ENCODE peak calls at places on chromosome 6, in five cellular contexts. One of them, this sample, is unnamed.

GRCh38 chr6:4486543-4487319 is 289.5 kb upstream of the CDYL start:
- DNase-seq in A549: no peak
- DNase-seq in K562: no peak
- DNase-seq in GM12878: no peak
- DNase-seq in SK-N-SH: no peak
- DNase-seq in this sample: no peak

GRCh38 chr6:112360498-112360897 is 13.4 kb downstream of the RFPL4B start:
- DNase-seq in A549: no peak
- DNase-seq in K562: no peak
- DNase-seq in GM12878: no peak
- DNase-seq in SK-N-SH: no peak
- DNase-seq in this sample: peak; percentile 78

GRCh38 chr6:7813704-7814103 is 87.8 kb downstream of the BMP6 start:
- DNase-seq in A549: no peak
- DNase-seq in K562: peak; percentile 60
- DNase-seq in GM12878: no peak
- DNase-seq in SK-N-SH: no peak
- DNase-seq in this sample: no peak

GRCh38 chr6:129673758-129674157 is 36.2 kb downstream of the ARHGAP18 start:
- DNase-seq in A549: no peak
- DNase-seq in K562: no peak
- DNase-seq in GM12878: no peak
- DNase-seq in SK-N-SH: no peak
- DNase-seq in this sample: no peak

GRCh38 chr6:42224222-42225042 is 6.8 kb upstream of the MRPS10 start:
- DNase-seq in A549: peak; percentile 56
- DNase-seq in K562: no peak
- DNase-seq in GM12878: peak; percentile 94
- DNase-seq in SK-N-SH: no peak
- DNase-seq in this sample: peak; percentile 46

GRCh38 chr6:127022297-127022696 is 96.2 kb upstream of the RSPO3 start:
- DNase-seq in A549: no peak
- DNase-seq in K562: no peak
- DNase-seq in GM12878: no peak
- DNase-seq in SK-N-SH: peak; percentile 37
- DNase-seq in this sample: no peak

GRCh38 chr6:44701038-44701636 is 313.6 kb downstream of the CDC5L start:
- DNase-seq in A549: no peak
- DNase-seq in K562: no peak
- DNase-seq in GM12878: no peak
- DNase-seq in SK-N-SH: no peak
- DNase-seq in this sample: no peak

GRCh38 chr6:90294614-90294988 is 2.0 kb downstream of the BACH2 start:
- DNase-seq in A549: no peak
- DNase-seq in K562: no peak
- DNase-seq in GM12878: no peak
- DNase-seq in SK-N-SH: peak; percentile 21
- DNase-seq in this sample: no peak

GRCh38 chr6:150652848-150653613 is 53.3 kb downstream of the PLEKHG1 start:
- DNase-seq in A549: no peak
- DNase-seq in K562: no peak
- DNase-seq in GM12878: no peak
- DNase-seq in SK-N-SH: no peak
- DNase-seq in this sample: no peak

GRCh38 chr6:150705392-150705791 is 105.7 kb downstream of the PLEKHG1 start:
- DNase-seq in A549: no peak
- DNase-seq in K562: no peak
- DNase-seq in GM12878: no peak
- DNase-seq in SK-N-SH: no peak
- DNase-seq in this sample: no peak

GRCh38 chr6:14865609-14866100 is 380.2 kb upstream of the JARID2 start:
- DNase-seq in A549: no peak
- DNase-seq in K562: peak; percentile 32
- DNase-seq in GM12878: no peak
- DNase-seq in SK-N-SH: no peak
- DNase-seq in this sample: no peak

GRCh38 chr6:142551145-142551811 is 249.5 kb downstream of the ADGRG6 start:
- DNase-seq in A549: no peak
- DNase-seq in K562: no peak
- DNase-seq in GM12878: no peak
- DNase-seq in SK-N-SH: no peak
- DNase-seq in this sample: no peak

GRCh38 chr6:19204445-19204844 is 632.7 kb upstream of the ID4 start:
- DNase-seq in A549: no peak
- DNase-seq in K562: no peak
- DNase-seq in GM12878: no peak
- DNase-seq in SK-N-SH: no peak
- DNase-seq in this sample: no peak

GRCh38 chr6:137395316-137395715 is 98.9 kb downstream of the OLIG3 start:
- DNase-seq in A549: no peak
- DNase-seq in K562: no peak
- DNase-seq in GM12878: no peak
- DNase-seq in SK-N-SH: no peak
- DNase-seq in this sample: no peak

GRCh38 chr6:20652691-20653479 is 118.6 kb downstream of the CDKAL1 start:
- DNase-seq in A549: peak; percentile 64
- DNase-seq in K562: no peak
- DNase-seq in GM12878: no peak
- DNase-seq in SK-N-SH: no peak
- DNase-seq in this sample: peak; percentile 69

GRCh38 chr6:31769684-31770371 is 7.3 kb downstream of the VWA7 start:
- DNase-seq in A549: peak; percentile 81
- DNase-seq in K562: peak; percentile 100
- DNase-seq in GM12878: peak; percentile 36
- DNase-seq in SK-N-SH: peak; percentile 72
- DNase-seq in this sample: peak; percentile 66

DNA sequence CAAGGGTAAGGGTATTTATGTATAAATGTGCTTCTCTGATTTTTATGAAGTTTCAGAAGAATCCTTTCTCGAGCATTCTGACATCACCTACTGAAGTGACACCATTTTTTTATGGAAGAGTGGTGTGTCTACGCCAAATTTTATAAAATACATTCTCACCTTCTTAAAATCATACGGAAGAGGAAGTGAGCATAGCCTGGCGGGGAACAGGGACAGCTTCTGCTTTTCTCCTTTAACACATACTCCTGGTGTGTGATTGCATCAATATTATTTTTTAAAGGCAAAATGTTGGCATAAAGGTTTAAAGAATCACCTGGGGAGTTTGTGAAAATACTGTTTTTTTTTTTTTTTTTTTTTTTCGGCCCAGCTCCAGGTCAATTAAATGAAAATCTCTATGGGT is 733.6 kb upstream of the MAN1A1 start:
- DNase-seq in A549: no peak
- DNase-seq in K562: no peak
- DNase-seq in GM12878: no peak
- DNase-seq in SK-N-SH: no peak
- DNase-seq in this sample: no peak
- H3K4me2 ChIP-seq in A549: no peak overlapping the region
- H3K4me2 ChIP-seq in K562: no peak overlapping the region
- H3K4me2 ChIP-seq in GM12878: no peak overlapping the region
- H3K4me2 ChIP-seq in SK-N-SH: no peak overlapping the region
- H3K4me2 ChIP-seq in this sample: no peak overlapping the region

GRCh38 chr6:106281661-106282060 is 43.9 kb downstream of the ATG5 start:
- DNase-seq in A549: no peak
- DNase-seq in K562: no peak
- DNase-seq in GM12878: no peak
- DNase-seq in SK-N-SH: no peak
- DNase-seq in this sample: no peak
- TF ChIP-seq MAX in A549: no peak
- TF ChIP-seq MAX in K562: no peak
- TF ChIP-seq MAX in GM12878: no peak
- TF ChIP-seq MAX in SK-N-SH: no peak
- TF ChIP-seq MAX in this sample: no peak

GRCh38 chr6:84522135-84522535 is 242.3 kb downstream of the TBX18 start:
- DNase-seq in A549: peak; percentile 10
- DNase-seq in K562: no peak
- DNase-seq in GM12878: no peak
- DNase-seq in SK-N-SH: no peak
- DNase-seq in this sample: peak; percentile 71
- H3K4me2 ChIP-seq in A549: peak overlapping the region; percentile 70
- H3K4me2 ChIP-seq in K562: no peak overlapping the region
- H3K4me2 ChIP-seq in GM12878: no peak overlapping the region
- H3K4me2 ChIP-seq in SK-N-SH: peak overlapping the region; percentile 40
- H3K4me2 ChIP-seq in this sample: no peak overlapping the region

GRCh38 chr6:131629656-131630055 is 1.6 kb upstream of the MED23 start:
- DNase-seq in A549: no peak
- DNase-seq in K562: no peak
- DNase-seq in GM12878: no peak
- DNase-seq in SK-N-SH: no peak
- DNase-seq in this sample: no peak
- TF ChIP-seq MAX in A549: no peak
- TF ChIP-seq MAX in K562: no peak
- TF ChIP-seq MAX in GM12878: no peak
- TF ChIP-seq MAX in SK-N-SH: no peak
- TF ChIP-seq MAX in this sample: no peak

GRCh38 chr6:52724406-52725121 is 38.7 kb downstream of the GSTA2 start:
- DNase-seq in A549: peak; percentile 58
- DNase-seq in K562: peak; percentile 79
- DNase-seq in GM12878: peak; percentile 55
- DNase-seq in SK-N-SH: peak; percentile 61
- DNase-seq in this sample: peak; percentile 53

GRCh38 chr6:52725133-52725529 is 38.1 kb downstream of the GSTA2 start:
- DNase-seq in A549: no peak
- DNase-seq in K562: peak; percentile 14
- DNase-seq in GM12878: no peak
- DNase-seq in SK-N-SH: no peak
- DNase-seq in this sample: no peak

GRCh38 chr6:52725530-52726192 is 37.6 kb downstream of the GSTA2 start:
- DNase-seq in A549: peak; percentile 3
- DNase-seq in K562: peak; percentile 49
- DNase-seq in GM12878: no peak
- DNase-seq in SK-N-SH: no peak
- DNase-seq in this sample: no peak

GRCh38 chr6:52726193-52726542 is 37.1 kb downstream of the GSTA2 start:
- DNase-seq in A549: no peak
- DNase-seq in K562: no peak
- DNase-seq in GM12878: no peak
- DNase-seq in SK-N-SH: no peak
- DNase-seq in this sample: no peak

GRCh38 chr6:52724041-52724405 is 39.3 kb downstream of the GSTA2 start:
- DNase-seq in A549: no peak
- DNase-seq in K562: no peak
- DNase-seq in GM12878: no peak
- DNase-seq in SK-N-SH: no peak
- DNase-seq in this sample: peak; percentile 2
- H3K4me2 ChIP-seq in A549: peak overlapping the region; percentile 63
- H3K4me2 ChIP-seq in K562: no peak overlapping the region
- H3K4me2 ChIP-seq in GM12878: no peak overlapping the region
- H3K4me2 ChIP-seq in SK-N-SH: no peak overlapping the region
- H3K4me2 ChIP-seq in this sample: no peak overlapping the region

GRCh38 chr6:125827788-125828313 is 37.1 kb downstream of the NCOA7 start:
- DNase-seq in A549: no peak
- DNase-seq in K562: no peak
- DNase-seq in GM12878: no peak
- DNase-seq in SK-N-SH: no peak
- DNase-seq in this sample: no peak

GRCh38 chr6:125821825-125822281 is 31.1 kb downstream of the NCOA7 start:
- DNase-seq in A549: no peak
- DNase-seq in K562: no peak
- DNase-seq in GM12878: no peak
- DNase-seq in SK-N-SH: peak; percentile 21
- DNase-seq in this sample: peak; percentile 99

GRCh38 chr6:125823180-125823579 is 32.4 kb downstream of the NCOA7 start:
- DNase-seq in A549: no peak
- DNase-seq in K562: no peak
- DNase-seq in GM12878: no peak
- DNase-seq in SK-N-SH: no peak
- DNase-seq in this sample: no peak

GRCh38 chr6:125826695-125827463 is 36.1 kb downstream of the NCOA7 start:
- DNase-seq in A549: no peak
- DNase-seq in K562: no peak
- DNase-seq in GM12878: no peak
- DNase-seq in SK-N-SH: no peak
- DNase-seq in this sample: no peak

GRCh38 chr6:125824946-125825786 is 34.4 kb downstream of the NCOA7 start:
- DNase-seq in A549: no peak
- DNase-seq in K562: no peak
- DNase-seq in GM12878: no peak
- DNase-seq in SK-N-SH: peak; percentile 50
- DNase-seq in this sample: no peak
- TF ChIP-seq MAX in A549: no peak
- TF ChIP-seq MAX in K562: no peak
- TF ChIP-seq MAX in GM12878: no peak
- TF ChIP-seq MAX in SK-N-SH: no peak
- TF ChIP-seq MAX in this sample: no peak

GRCh38 chr6:80434951-80435350 is 328.5 kb downstream of the BCKDHB start:
- DNase-seq in A549: no peak
- DNase-seq in K562: no peak
- DNase-seq in GM12878: no peak
- DNase-seq in SK-N-SH: no peak
- DNase-seq in this sample: no peak
- H3K4me2 ChIP-seq in A549: no peak overlapping the region
- H3K4me2 ChIP-seq in K562: no peak overlapping the region
- H3K4me2 ChIP-seq in GM12878: no peak overlapping the region
- H3K4me2 ChIP-seq in SK-N-SH: no peak overlapping the region
- H3K4me2 ChIP-seq in this sample: no peak overlapping the region

This sample was measured in endothelial cell of umbilical vein.